ENCODE peak calls at places on chromosome 21, in five cellular contexts. K is left lung, G is heart left ventricle, Z is GM23248, H is right cardiac atrium. O is an unnamed sample.

GRCh38 chr21:45029968-45030636 is 44.3 kb upstream of the ADARB1 start:
- DNase-seq in Z (no peak), K (peak; percentile 53), H (no peak), G (no peak), O (no peak)

GRCh38 chr21:21232320-21232719 is 234.1 kb downstream of the NCAM2 start:
- DNase-seq in G (no peak), Z (peak; percentile 61), K (no peak), H (no peak), O (no peak)

GRCh38 chr21:38806942-38807284 is 1.2 kb downstream of the ETS2 start:
- DNase-seq in G (no peak), H (no peak), Z (peak; percentile 76), K (no peak), O (no peak)

GRCh38 chr21:32360401-32360981 is 32.3 kb downstream of the URB1 start:
- DNase-seq in Z (no peak), H (no peak), K (no peak), G (no peak), O (no peak)

GRCh38 chr21:31416465-31416864 is 72.4 kb upstream of the TIAM1 start:
- DNase-seq in G (no peak), K (no peak), Z (peak; percentile 65), H (no peak), O (no peak)

GRCh38 chr21:24045775-24046215 is 1561.5 kb downstream of the MRPL39 start:
- DNase-seq in Z (peak; percentile 0), K (no peak), H (peak; percentile 81), G (peak; percentile 69), O (peak; percentile 76)

GRCh38 chr21:45384656-45385548 is 20.1 kb upstream of the COL18A1 start:
- DNase-seq in K (peak; percentile 63), Z (no peak), G (peak; percentile 21), H (no peak), O (peak; percentile 62)

GRCh38 chr21:46112731-46113215 is 14.9 kb downstream of the COL6A2 start:
- DNase-seq in Z (no peak), H (peak; percentile 10), K (peak; percentile 54), G (no peak), O (peak; percentile 28)

GRCh38 chr21:25657140-25657539 is 18.1 kb downstream of the JAM2 start:
- DNase-seq in Z (no peak), H (no peak), K (no peak), G (no peak), O (no peak)

GRCh38 chr21:46557919-46558392 is 46.9 kb downstream of the S100B start:
- DNase-seq in H (no peak), G (no peak), K (no peak), Z (no peak), O (peak; percentile 55)

GRCh38 chr21:25375675-25376074 is 231.6 kb downstream of the MRPL39 start:
- DNase-seq in Z (peak; percentile 50), K (no peak), H (no peak), G (no peak), O (no peak)

GRCh38 chr21:31550070-31550469 is 109.4 kb upstream of the SOD1 start:
- DNase-seq in G (no peak), Z (no peak), H (no peak), K (no peak), O (no peak)

GRCh38 chr21:45766055-45766454 is 122.5 kb downstream of the PCBP3 start:
- DNase-seq in H (no peak), Z (no peak), K (no peak), G (no peak), O (no peak)

GRCh38 chr21:39668369-39668768 is 55.6 kb downstream of the B3GALT5 start:
- DNase-seq in G (no peak), K (no peak), Z (no peak), H (no peak), O (no peak)

GRCh38 chr21:32030146-32030652 is 157.4 kb downstream of the HUNK start:
- DNase-seq in G (no peak), Z (no peak), H (no peak), K (no peak), O (no peak)

GRCh38 chr21:45050786-45051489 is 23.4 kb upstream of the ADARB1 start:
- DNase-seq in Z (peak; percentile 97), K (no peak), G (no peak), H (no peak), O (peak; percentile 80)

GRCh38 chr21:45213392-45213791 is 74.3 kb downstream of the POFUT2 start:
- DNase-seq in K (no peak), Z (no peak), G (no peak), H (no peak), O (no peak)

GRCh38 chr21:19076031-19076430 is 672.4 kb upstream of the TMPRSS15 start:
- DNase-seq in G (no peak), Z (no peak), K (no peak), H (no peak), O (no peak)

GRCh38 chr21:19011448-19011847 is 607.9 kb upstream of the TMPRSS15 start:
- DNase-seq in Z (no peak), K (no peak), H (no peak), G (no peak), O (no peak)

GRCh38 chr21:44867999-44868700 is 5.3 kb downstream of the PTTG1IP start:
- DNase-seq in G (no peak), Z (no peak), K (no peak), H (no peak), O (peak; percentile 52)

GRCh38 chr21:45310446-45310845 is 22.8 kb upstream of the POFUT2 start:
- DNase-seq in Z (no peak), H (no peak), K (peak; percentile 66), G (no peak), O (peak; percentile 54)

GRCh38 chr21:17446737-17447136 is 66.1 kb upstream of the CXADR start:
- DNase-seq in G (no peak), H (no peak), Z (no peak), K (no peak), O (no peak)

GRCh38 chr21:45575304-45575992 is 33.2 kb upstream of the SLC19A1 start:
- DNase-seq in K (no peak), G (no peak), Z (no peak), H (peak; percentile 1), O (peak; percentile 51)

GRCh38 chr21:38787461-38788274 is 18.1 kb upstream of the ETS2 start:
- DNase-seq in G (no peak), H (no peak), Z (peak; percentile 76), K (no peak), O (no peak)

GRCh38 chr21:31974454-31974985 is 101.7 kb downstream of the HUNK start:
- DNase-seq in K (no peak), Z (no peak), G (no peak), H (no peak), O (no peak)

GRCh38 chr21:44728716-44729115 is 17.3 kb upstream of the TSPEAR start:
- DNase-seq in G (no peak), K (no peak), H (no peak), Z (no peak), O (no peak)

GRCh38 chr21:46218906-46219590 is 9.5 kb downstream of the LSS start:
- DNase-seq in H (no peak), Z (no peak), G (no peak), K (no peak), O (peak; percentile 55)

GRCh38 chr21:46111857-46112730 is 14.2 kb downstream of the COL6A2 start:
- DNase-seq in Z (no peak), H (peak; percentile 18), G (no peak), K (peak; percentile 78), O (peak; percentile 73)

GRCh38 chr21:38487906-38488639 is 10.2 kb downstream of the ERG start:
- DNase-seq in H (no peak), G (no peak), K (no peak), Z (no peak), O (no peak)

GRCh38 chr21:40685121-40685630 is 161.8 kb downstream of the DSCAM start:
- DNase-seq in Z (no peak), G (peak; percentile 40), K (no peak), H (no peak), O (no peak)

GRCh38 chr21:40795313-40795712 is 51.6 kb downstream of the DSCAM start:
- DNase-seq in K (no peak), Z (no peak), H (no peak), G (no peak), O (no peak)

GRCh38 chr21:42118901-42119300 is 47.8 kb downstream of the UMODL1 start:
- DNase-seq in Z (peak; percentile 17), K (peak; percentile 70), G (no peak), H (no peak), O (peak; percentile 52)
- H3K4me1 ChIP-seq in Z (peaks cover 12% of the 10 kb centered on the region), K (peaks cover 35% of the 10 kb centered on the region), G (no peaks in the 10 kb centered on the region), H (no peaks in the 10 kb centered on the region), O (no peaks in the 10 kb centered on the region)

DNA sequence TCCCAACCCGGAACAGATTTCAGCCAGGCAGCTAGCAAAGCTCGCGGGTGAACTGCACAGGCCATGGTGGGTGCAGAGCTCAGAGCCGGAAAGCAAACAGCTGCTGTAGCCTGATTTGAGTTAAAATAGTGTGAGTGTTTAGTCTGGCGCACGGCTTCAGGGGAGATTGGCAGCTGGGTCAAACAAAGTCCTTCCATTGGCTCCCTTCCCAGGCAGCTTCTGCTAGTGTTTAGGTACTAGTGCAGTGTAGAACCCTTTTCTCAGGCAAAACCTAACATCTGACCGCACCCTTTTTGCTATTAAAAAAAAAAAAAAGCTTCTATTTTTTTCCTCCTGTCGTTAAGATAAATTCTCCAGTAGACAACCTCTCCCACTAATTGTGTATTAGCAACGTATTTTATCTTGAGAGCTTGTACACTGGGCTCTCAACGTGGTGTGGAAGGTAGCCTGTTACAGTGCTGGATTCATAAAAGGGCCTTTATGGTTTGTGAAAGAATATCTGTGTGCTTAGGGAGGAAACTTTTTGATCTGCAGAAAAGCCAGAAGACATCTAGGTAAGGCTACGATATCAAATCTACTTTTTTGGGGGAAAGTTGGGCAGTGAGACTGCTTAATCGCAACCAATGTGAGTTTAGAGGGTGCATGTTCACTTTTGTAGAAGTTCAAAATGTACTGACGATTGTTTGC is 689.5 kb downstream of the USP25 start:
- DNase-seq in Z (peak; percentile 41), K (no peak), H (peak; percentile 85), G (peak; percentile 85), O (peak; percentile 75)
- H3K27ac ChIP-seq in Z (peak overlapping the region; percentile 18), K (peak overlapping the region; percentile 67), H (peak overlapping the region; percentile 80), G (peak overlapping the region; percentile 88), O (peak overlapping the region; percentile 57)

GRCh38 chr21:26966360-26966977 is 419 bp downstream of the ADAMTS5 start:
- DNase-seq in K (peak; percentile 65), G (peak; percentile 28), H (peak; percentile 12), Z (peak; percentile 73), O (peak; percentile 34)

GRCh38 chr21:26966978-26967913 is at the start of gene ADAMTS5:
- DNase-seq in K (peak; percentile 77), G (peak; percentile 69), Z (peak; percentile 92), H (peak; percentile 61), O (peak; percentile 87)

GRCh38 chr21:26965567-26966359 is 1.1 kb downstream of the ADAMTS5 start:
- DNase-seq in Z (peak; percentile 69), G (peak; percentile 42), H (peak; percentile 47), K (peak; percentile 75), O (peak; percentile 87)

GRCh38 chr21:26964379-26964778 is 2.5 kb downstream of the ADAMTS5 start:
- DNase-seq in Z (peak; percentile 80), K (peak; percentile 41), G (peak; percentile 55), H (peak; percentile 73), O (peak; percentile 68)

DNA sequence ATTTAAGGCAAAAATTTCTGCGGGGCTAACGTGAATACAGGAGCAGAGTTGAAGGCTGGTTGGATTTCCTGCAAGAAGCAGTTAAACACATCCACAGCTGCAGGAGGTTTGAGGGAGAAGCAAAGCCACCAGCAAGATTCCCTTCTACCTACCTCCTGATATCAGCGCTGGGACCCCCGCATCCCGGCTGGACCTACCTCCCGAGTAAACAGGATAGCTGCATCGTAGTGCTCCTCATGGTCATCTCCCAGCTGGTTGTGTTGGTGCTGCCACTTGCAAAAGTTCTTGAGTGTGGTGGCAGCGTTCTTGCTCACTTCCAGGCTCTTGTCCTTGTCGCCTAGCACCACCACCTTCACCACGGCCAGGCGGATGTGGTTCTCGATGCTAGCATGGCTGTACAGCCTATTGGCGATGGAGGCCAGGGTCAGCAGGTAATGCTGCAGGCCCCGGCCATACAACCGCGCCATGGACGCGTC is 1.8 kb downstream of the ADAMTS5 start:
- DNase-seq in Z (peak; percentile 27), K (no peak), H (no peak), G (no peak), O (peak; percentile 64)
- H3K4me3 ChIP-seq in Z (peak overlapping the region; percentile 81), K (peak overlapping the region; percentile 35), H (peak overlapping the region; percentile 52), G (peak overlapping the region; percentile 68), O (no peak overlapping the region)

GRCh38 chr21:33771976-33772375 is 129.7 kb downstream of the ITSN1 start:
- DNase-seq in G (no peak), Z (no peak), K (no peak), H (no peak), O (no peak)
- H3K4me1 ChIP-seq in G (no peaks in the 10 kb centered on the region), Z (peaks cover 22% of the 10 kb centered on the region), K (no peaks in the 10 kb centered on the region), H (peaks cover 2% of the 10 kb centered on the region), O (peaks cover 3% of the 10 kb centered on the region)

O was measured in aorta.